ENCODE peak calls at places on chromosome 4, in six cellular contexts. One of them, this sample, is unnamed.

GRCh38 chr4:110540606-110541440 is 64.9 kb downstream of the ENPEP start:
- DNase-seq in sigmoid colon: no peak
- DNase-seq in stomach: no peak
- DNase-seq in bronchial epithelial cell: peak; percentile 99
- DNase-seq in SK-N-SH: no peak
- DNase-seq in NCI-H774: no peak
- DNase-seq in this sample: peak; percentile 46

GRCh38 chr4:121668368-121669162 is 28.2 kb downstream of the ANXA5 start:
- DNase-seq in SK-N-SH: no peak
- DNase-seq in stomach: no peak
- DNase-seq in NCI-H774: no peak
- DNase-seq in sigmoid colon: no peak
- DNase-seq in bronchial epithelial cell: peak; percentile 22
- DNase-seq in this sample: peak; percentile 96

GRCh38 chr4:134934036-134934806 is 732.6 kb upstream of the PABPC4L start:
- DNase-seq in SK-N-SH: no peak
- DNase-seq in stomach: no peak
- DNase-seq in NCI-H774: no peak
- DNase-seq in bronchial epithelial cell: no peak
- DNase-seq in sigmoid colon: no peak
- DNase-seq in this sample: no peak

GRCh38 chr4:125988464-125988863 is 673.7 kb downstream of the FAT4 start:
- DNase-seq in bronchial epithelial cell: no peak
- DNase-seq in NCI-H774: no peak
- DNase-seq in stomach: no peak
- DNase-seq in sigmoid colon: no peak
- DNase-seq in SK-N-SH: no peak
- DNase-seq in this sample: no peak

GRCh38 chr4:158769175-158769831 is 477 bp downstream of the FNIP2 start:
- DNase-seq in SK-N-SH: no peak
- DNase-seq in NCI-H774: no peak
- DNase-seq in bronchial epithelial cell: peak; percentile 45
- DNase-seq in sigmoid colon: peak; percentile 77
- DNase-seq in stomach: peak; percentile 29
- DNase-seq in this sample: peak; percentile 20

GRCh38 chr4:71832049-71832448 is 48.2 kb upstream of the GC start:
- DNase-seq in stomach: no peak
- DNase-seq in sigmoid colon: no peak
- DNase-seq in SK-N-SH: no peak
- DNase-seq in bronchial epithelial cell: no peak
- DNase-seq in NCI-H774: no peak
- DNase-seq in this sample: no peak

GRCh38 chr4:165493359-165493758 is 114.6 kb downstream of the CPE start:
- DNase-seq in NCI-H774: no peak
- DNase-seq in stomach: peak; percentile 65
- DNase-seq in sigmoid colon: peak; percentile 85
- DNase-seq in SK-N-SH: peak; percentile 36
- DNase-seq in bronchial epithelial cell: peak; percentile 50
- DNase-seq in this sample: peak; percentile 58

GRCh38 chr4:37953620-37954325 is 6.4 kb upstream of the PTTG2 start:
- DNase-seq in stomach: no peak
- DNase-seq in NCI-H774: no peak
- DNase-seq in bronchial epithelial cell: peak; percentile 18
- DNase-seq in sigmoid colon: no peak
- DNase-seq in SK-N-SH: no peak
- DNase-seq in this sample: no peak

GRCh38 chr4:89021678-89022077 is 35.3 kb downstream of the FAM13A start:
- DNase-seq in bronchial epithelial cell: no peak
- DNase-seq in sigmoid colon: no peak
- DNase-seq in stomach: no peak
- DNase-seq in SK-N-SH: no peak
- DNase-seq in NCI-H774: no peak
- DNase-seq in this sample: no peak

GRCh38 chr4:16226816-16227461 is 668 bp upstream of the TAPT1 start:
- DNase-seq in NCI-H774: no peak
- DNase-seq in sigmoid colon: peak; percentile 80
- DNase-seq in stomach: peak; percentile 56
- DNase-seq in bronchial epithelial cell: no peak
- DNase-seq in SK-N-SH: peak; percentile 76
- DNase-seq in this sample: peak; percentile 38

GRCh38 chr4:76625316-76625715 is 190.3 kb downstream of the SHROOM3 start:
- DNase-seq in bronchial epithelial cell: no peak
- DNase-seq in sigmoid colon: no peak
- DNase-seq in stomach: no peak
- DNase-seq in NCI-H774: no peak
- DNase-seq in SK-N-SH: no peak
- DNase-seq in this sample: no peak

GRCh38 chr4:161350946-161351345 is 812.9 kb downstream of the FSTL5 start:
- DNase-seq in bronchial epithelial cell: peak; percentile 50
- DNase-seq in SK-N-SH: no peak
- DNase-seq in NCI-H774: no peak
- DNase-seq in sigmoid colon: no peak
- DNase-seq in stomach: no peak
- DNase-seq in this sample: no peak

GRCh38 chr4:25792200-25792791 is 70.5 kb downstream of the SEL1L3 start:
- DNase-seq in NCI-H774: no peak
- DNase-seq in SK-N-SH: peak; percentile 50
- DNase-seq in stomach: peak; percentile 79
- DNase-seq in sigmoid colon: no peak
- DNase-seq in bronchial epithelial cell: peak; percentile 36
- DNase-seq in this sample: peak; percentile 31

GRCh38 chr4:89486042-89486441 is 178.4 kb upstream of the GPRIN3 start:
- DNase-seq in stomach: no peak
- DNase-seq in bronchial epithelial cell: peak; percentile 23
- DNase-seq in NCI-H774: no peak
- DNase-seq in sigmoid colon: no peak
- DNase-seq in SK-N-SH: peak; percentile 22
- DNase-seq in this sample: peak; percentile 19

GRCh38 chr4:155629831-155630425 is 36.7 kb upstream of the GUCY1A1 start:
- DNase-seq in NCI-H774: no peak
- DNase-seq in bronchial epithelial cell: no peak
- DNase-seq in stomach: no peak
- DNase-seq in SK-N-SH: no peak
- DNase-seq in sigmoid colon: no peak
- DNase-seq in this sample: peak; percentile 3

GRCh38 chr4:19748470-19748869 is 503.2 kb upstream of the SLIT2 start:
- DNase-seq in NCI-H774: no peak
- DNase-seq in bronchial epithelial cell: peak; percentile 45
- DNase-seq in stomach: no peak
- DNase-seq in SK-N-SH: no peak
- DNase-seq in sigmoid colon: peak; percentile 84
- DNase-seq in this sample: peak; percentile 68

GRCh38 chr4:160848901-160849735 is 1314.7 kb downstream of the FSTL5 start:
- DNase-seq in sigmoid colon: no peak
- DNase-seq in bronchial epithelial cell: peak; percentile 63
- DNase-seq in SK-N-SH: no peak
- DNase-seq in stomach: no peak
- DNase-seq in NCI-H774: no peak
- DNase-seq in this sample: no peak

GRCh38 chr4:177554966-177555574 is 112.8 kb upstream of the AGA start:
- DNase-seq in SK-N-SH: peak; percentile 40
- DNase-seq in bronchial epithelial cell: peak; percentile 21
- DNase-seq in sigmoid colon: no peak
- DNase-seq in NCI-H774: no peak
- DNase-seq in stomach: no peak
- DNase-seq in this sample: peak; percentile 20

GRCh38 chr4:166162327-166162726 is 289.3 kb downstream of the TLL1 start:
- DNase-seq in stomach: no peak
- DNase-seq in sigmoid colon: no peak
- DNase-seq in bronchial epithelial cell: no peak
- DNase-seq in SK-N-SH: no peak
- DNase-seq in NCI-H774: no peak
- DNase-seq in this sample: no peak

GRCh38 chr4:88147799-88148217 is 10.6 kb downstream of the ABCG2 start:
- DNase-seq in SK-N-SH: no peak
- DNase-seq in stomach: no peak
- DNase-seq in bronchial epithelial cell: peak; percentile 49
- DNase-seq in sigmoid colon: no peak
- DNase-seq in NCI-H774: no peak
- DNase-seq in this sample: no peak

GRCh38 chr4:94304365-94304971 is 38.2 kb downstream of the HPGDS start:
- DNase-seq in sigmoid colon: no peak
- DNase-seq in NCI-H774: peak; percentile 1
- DNase-seq in SK-N-SH: peak; percentile 29
- DNase-seq in stomach: no peak
- DNase-seq in bronchial epithelial cell: peak; percentile 46
- DNase-seq in this sample: peak; percentile 24

GRCh38 chr4:152572417-152573086 is 36.7 kb upstream of the FBXW7 start:
- DNase-seq in stomach: no peak
- DNase-seq in NCI-H774: no peak
- DNase-seq in bronchial epithelial cell: peak; percentile 96
- DNase-seq in sigmoid colon: no peak
- DNase-seq in SK-N-SH: no peak
- DNase-seq in this sample: peak; percentile 6

GRCh38 chr4:123741906-123742305 is 345.3 kb downstream of the SPRY1 start:
- DNase-seq in stomach: no peak
- DNase-seq in NCI-H774: no peak
- DNase-seq in sigmoid colon: no peak
- DNase-seq in bronchial epithelial cell: no peak
- DNase-seq in SK-N-SH: no peak
- DNase-seq in this sample: no peak

GRCh38 chr4:58042176-58042575 is 932.0 kb upstream of the IGFBP7 start:
- DNase-seq in stomach: no peak
- DNase-seq in NCI-H774: no peak
- DNase-seq in bronchial epithelial cell: no peak
- DNase-seq in SK-N-SH: no peak
- DNase-seq in sigmoid colon: no peak
- DNase-seq in this sample: no peak

This sample was measured in RPMI7951.